ENCODE peak calls at places on chromosomes 4 and X, in six cellular contexts. B is ovary, V is AG04450, N is mammary epithelial cell, D is BE2C, H is upper lobe of left lung. F is an unnamed sample. For H3K27me3, the result is how much of the 10 kb centered on the place peaks cover.

GRCh38 chr4:165872443-165873297 is at the start of gene TLL1:
- DNase-seq in D (peak), B (no peak), H (no peak), N (peak), V (no peak), F (peak)

GRCh38 chr4:26992657-26993361 is 132.2 kb downstream of the STIM2 start:
- DNase-seq in D (no peak), N (peak), B (peak), H (no peak), V (peak), F (no peak)

GRCh38 chr4:157013656-157014055 is 42.1 kb upstream of the PDGFC start:
- DNase-seq in B (no peak), V (no peak), D (no peak), N (no peak), H (no peak), F (no peak)

GRCh38 chr4:17613761-17614415 is 553 bp upstream of the MED28 start:
- DNase-seq in V (peak), H (no peak), N (peak), D (peak), B (no peak), F (peak)

GRCh38 chr4:108963910-108964309 is 201.1 kb upstream of the ETNPPL start:
- DNase-seq in B (no peak), D (no peak), N (no peak), H (no peak), V (no peak), F (no peak)

GRCh38 chrX:153746359-153746758 is 17.7 kb upstream of the PLXNB3 start:
- DNase-seq in V (no peak), N (no peak), H (no peak), B (no peak), D (no peak), F (no peak)

GRCh38 chr4:98516441-98517323 is 141.7 kb downstream of the TSPAN5 start:
- DNase-seq in H (no peak), V (no peak), D (no peak), B (peak), N (no peak), F (no peak)

GRCh38 chr4:56311299-56311975 is 75.9 kb downstream of the AASDH start:
- DNase-seq in N (no peak), B (no peak), V (no peak), D (no peak), H (no peak), F (no peak)

GRCh38 chr4:20847124-20847747 is 147.0 kb downstream of the PACRGL start:
- DNase-seq in D (no peak), N (peak), B (no peak), V (no peak), H (no peak), F (no peak)

GRCh38 chrX:17521871-17522693 is 147.1 kb downstream of the NHS start:
- DNase-seq in D (peak), V (no peak), N (peak), B (peak), H (no peak), F (no peak)

GRCh38 chr4:63080929-63081328 is 1328.3 kb downstream of the TECRL start:
- DNase-seq in D (no peak), V (no peak), N (no peak), H (no peak), B (no peak), F (no peak)

GRCh38 chr4:158996669-158997074 is 106.2 kb upstream of the RAPGEF2 start:
- DNase-seq in B (no peak), H (no peak), N (peak), V (peak), D (no peak), F (peak)

GRCh38 chrX:86946569-86946968 is 571.0 kb upstream of the KLHL4 start:
- DNase-seq in N (peak), B (no peak), V (no peak), H (no peak), D (no peak), F (no peak)

GRCh38 chr4:185656467-185656890 is 121.2 kb upstream of the PDLIM3 start:
- DNase-seq in V (no peak), N (peak), H (no peak), B (peak), D (no peak), F (no peak)

GRCh38 chr4:13918110-13918509 is 290.6 kb upstream of the BOD1L1 start:
- DNase-seq in D (no peak), N (peak), V (peak), H (no peak), B (no peak), F (peak)

GRCh38 chrX:117510453-117510852 is 606.2 kb downstream of the KLHL13 start:
- DNase-seq in V (no peak), B (no peak), D (peak), H (no peak), N (no peak), F (no peak)

GRCh38 chrX:133482345-133483041 is 67.2 kb upstream of the GPC4 start:
- DNase-seq in D (no peak), N (peak), B (no peak), V (no peak), H (no peak), F (peak)

GRCh38 chr4:160021870-160022269 is 919.0 kb downstream of the RAPGEF2 start:
- DNase-seq in N (no peak), B (no peak), V (no peak), H (no peak), D (no peak), F (no peak)

GRCh38 chr4:150212927-150213326 is 134.7 kb downstream of the DCLK2 start:
- DNase-seq in N (peak), H (no peak), B (no peak), D (no peak), V (no peak), F (no peak)

GRCh38 chr4:82362565-82362964 is 11.2 kb downstream of the HNRNPD start:
- DNase-seq in D (no peak), H (no peak), B (no peak), V (no peak), N (no peak), F (no peak)

GRCh38 chr4:162865102-162865501 is 301.6 kb downstream of the NAF1 start:
- DNase-seq in H (no peak), B (no peak), V (no peak), N (no peak), D (peak), F (no peak)
- TF ChIP-seq CTCF in H (no peak), B (no peak), V (no peak), N (no peak), D (no peak), F (no peak)

GRCh38 chr4:134848681-134849080 is 647.1 kb upstream of the PABPC4L start:
- DNase-seq in V (no peak), N (no peak), B (no peak), H (no peak), D (no peak), F (no peak)
- H3K27me3 ChIP-seq in V (under half), N (under half), B (under half), H (under half), D (under half), F (under half)

GRCh38 chr4:71616168-71616811 is 167.6 kb downstream of the GC start:
- DNase-seq in D (no peak), H (no peak), V (no peak), N (no peak), B (no peak), F (no peak)
- H3K4me3 ChIP-seq in D (no peak), H (no peak), V (no peak), N (no peak), B (no peak), F (no peak)

GRCh38 chr4:153755186-153755585 is 4.6 kb downstream of the RNF175 start:
- DNase-seq in V (no peak), H (no peak), D (no peak), B (no peak), N (no peak), F (no peak)

GRCh38 chr4:153748378-153748777 is 11.4 kb downstream of the RNF175 start:
- DNase-seq in N (peak), B (no peak), V (no peak), D (peak), H (no peak), F (peak)

GRCh38 chr4:153747406-153747805 is 12.4 kb downstream of the RNF175 start:
- DNase-seq in V (no peak), B (no peak), H (no peak), D (no peak), N (no peak), F (no peak)

DNA sequence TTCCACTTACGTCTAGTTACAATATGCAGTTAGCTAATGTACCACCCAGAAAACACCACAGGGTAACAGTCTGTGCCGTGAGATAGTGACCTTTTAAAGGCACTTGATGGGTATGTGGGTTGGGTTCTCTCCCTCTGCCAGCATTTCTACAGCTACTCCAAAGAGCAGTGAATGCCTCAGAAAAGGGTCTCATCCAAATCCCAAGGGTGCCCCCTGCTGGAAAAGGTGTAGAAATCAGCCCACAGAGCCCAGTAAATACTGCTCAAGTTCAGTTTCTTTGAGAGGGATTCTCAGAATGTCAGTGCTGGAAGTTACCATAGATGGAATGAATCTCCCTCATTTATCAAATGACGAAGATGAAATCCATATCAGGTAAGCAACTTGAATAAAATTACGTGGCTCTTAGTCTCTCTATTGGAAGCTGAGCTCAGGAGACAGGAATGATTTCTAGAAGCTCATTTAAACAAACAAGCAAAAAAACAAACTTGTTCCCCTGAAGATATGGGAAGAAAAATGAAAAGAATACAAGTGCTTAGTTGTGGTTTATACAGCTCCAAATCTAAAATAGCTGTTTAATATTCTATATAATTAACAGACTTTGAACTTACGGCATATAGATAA is 9.5 kb downstream of the RNF175 start:
- DNase-seq in B (peak), D (peak), N (peak), H (no peak), V (peak), F (peak)
- TF ChIP-seq CTCF in B (no peak), D (peak), N (peak), H (peak), V (peak), F (peak)